ENCODE peak calls at places on chromosomes 4 and X, in four cellular contexts. O is GM23338, Q is AG09319, L is GM10248. J is an unnamed sample.

GRCh38 chr4:155248002-155248896 is 39.8 kb downstream of the NPY2R start:
- DNase-seq in Q (no peak), L (no peak), O (peak), J (no peak)

GRCh38 chrX:68989865-68990606 is 161.2 kb downstream of the EFNB1 start:
- DNase-seq in L (no peak), O (peak), Q (peak), J (no peak)

GRCh38 chr4:3193531-3194203 is 55.3 kb upstream of the MSANTD1 start:
- DNase-seq in L (no peak), O (no peak), Q (no peak), J (no peak)

GRCh38 chr4:139530833-139531427 is 25.1 kb downstream of the SETD7 start:
- DNase-seq in O (peak), Q (no peak), L (peak), J (peak)

GRCh38 chrX:107825698-107826285 is at the start of gene MID2:
- DNase-seq in L (peak), Q (no peak), O (peak), J (peak)

GRCh38 chr4:38572798-38573197 is 91.2 kb upstream of the KLF3 start:
- DNase-seq in L (no peak), Q (no peak), O (no peak), J (no peak)

GRCh38 chr4:77777135-77777777 is 41.9 kb downstream of the CNOT6L start:
- DNase-seq in L (no peak), O (no peak), Q (no peak), J (no peak)

GRCh38 chr4:136893638-136894037 is 638.7 kb downstream of the PCDH18 start:
- DNase-seq in Q (no peak), L (no peak), O (no peak), J (no peak)

GRCh38 chr4:73416423-73417087 is 12.5 kb downstream of the ALB start:
- DNase-seq in O (no peak), L (no peak), Q (no peak), J (no peak)

GRCh38 chrX:110182362-110182761 is 135.5 kb downstream of the AMMECR1 start:
- DNase-seq in Q (no peak), L (no peak), O (no peak), J (no peak)

GRCh38 chr4:185473247-185473646 is 1.7 kb upstream of the CCDC110 start:
- DNase-seq in L (no peak), Q (no peak), O (no peak), J (no peak)

GRCh38 chrX:7316887-7317286 is 168.9 kb upstream of the PUDP start:
- DNase-seq in O (no peak), Q (peak), L (no peak), J (no peak)

GRCh38 chrX:119147486-119147885 is 19.9 kb upstream of the KIAA1210 start:
- DNase-seq in L (no peak), O (no peak), Q (no peak), J (no peak)

GRCh38 chrX:135089126-135089525 is 31.2 kb downstream of the ETDB start:
- DNase-seq in Q (no peak), L (no peak), O (no peak), J (no peak)

GRCh38 chr4:145196747-145197146 is 16.4 kb upstream of the OTUD4 start:
- DNase-seq in L (no peak), O (no peak), Q (no peak), J (no peak)

GRCh38 chr4:120731561-120731960 is 191.0 kb downstream of the PRDM5 start:
- DNase-seq in Q (peak), O (no peak), L (no peak), J (peak)

GRCh38 chrX:9738146-9738545 is 27.5 kb downstream of the GPR143 start:
- DNase-seq in Q (no peak), O (no peak), L (no peak), J (no peak)

GRCh38 chr4:156672492-156672891 is 299.1 kb downstream of the PDGFC start:
- DNase-seq in L (no peak), O (no peak), Q (no peak), J (no peak)

GRCh38 chr4:98148856-98149255 is 5.6 kb upstream of the STPG2 start:
- DNase-seq in Q (no peak), L (no peak), O (no peak), J (no peak)

GRCh38 chr4:145473203-145473602 is 8.4 kb upstream of the SMAD1 start:
- DNase-seq in O (no peak), Q (no peak), L (no peak), J (no peak)

GRCh38 chrX:24448762-24449161 is 16.3 kb upstream of the PDK3 start:
- DNase-seq in O (no peak), L (no peak), Q (no peak), J (no peak)

GRCh38 chr4:135485371-135485770 is 1283.8 kb upstream of the PABPC4L start:
- DNase-seq in L (no peak), Q (no peak), O (no peak), J (no peak)

GRCh38 chr4:156762851-156763250 is 208.7 kb downstream of the PDGFC start:
- DNase-seq in L (no peak), Q (no peak), O (no peak), J (no peak)

GRCh38 chr4:40245794-40246546 is 49.1 kb downstream of the RHOH start:
- DNase-seq in O (peak), Q (no peak), L (no peak), J (no peak)

GRCh38 chrX:103730147-103730546 is 19.4 kb downstream of the TMEM31 start:
- DNase-seq in Q (no peak), L (no peak), O (no peak), J (no peak)

GRCh38 chr4:175263537-175263936 is 345.4 kb downstream of the ADAM29 start:
- DNase-seq in O (peak), L (no peak), Q (no peak), J (no peak)

GRCh38 chr4:124946696-124947095 is 234.2 kb upstream of the ANKRD50 start:
- DNase-seq in Q (no peak), L (no peak), O (no peak), J (no peak)

GRCh38 chr4:80074059-80074458 is 1.0 kb upstream of the ANTXR2 start:
- DNase-seq in L (no peak), Q (no peak), O (no peak), J (no peak)

GRCh38 chrX:107448625-107449468 is 605 bp upstream of the FRMPD3 start:
- DNase-seq in O (peak), Q (no peak), L (no peak), J (peak)

GRCh38 chr4:8228319-8229250 is 29.5 kb downstream of the SH3TC1 start:
- DNase-seq in L (peak), O (no peak), Q (peak), J (no peak)

GRCh38 chr4:49044270-49044669 is 58.2 kb downstream of the CWH43 start:
- DNase-seq in L (no peak), Q (no peak), O (no peak), J (no peak)

GRCh38 chr4:54100607-54101189 is 735 bp downstream of the GSX2 start:
- DNase-seq in O (peak), Q (no peak), L (peak), J (no peak)

GRCh38 chr4:112655270-112655669 is 18.3 kb downstream of the LARP7 start:
- DNase-seq in O (no peak), L (no peak), Q (no peak), J (no peak)

GRCh38 chr4:164136181-164136616 is 617.7 kb upstream of the SMIM31 start:
- DNase-seq in L (no peak), O (no peak), Q (no peak), J (no peak)

GRCh38 chr4:157550028-157550427 is 329.5 kb downstream of the GRIA2 start:
- DNase-seq in O (no peak), L (no peak), Q (no peak), J (no peak)

GRCh38 chr4:100177855-100178254 is 12.4 kb downstream of the DDIT4L start:
- DNase-seq in L (no peak), Q (no peak), O (no peak), J (no peak)

GRCh38 chr4:26204249-26204825 is 116.5 kb upstream of the RBPJ start:
- DNase-seq in L (peak), Q (no peak), O (no peak), J (no peak)
- TF ChIP-seq CTCF in L (no peak), Q (no peak), O (no peak), J (no peak)

DNA sequence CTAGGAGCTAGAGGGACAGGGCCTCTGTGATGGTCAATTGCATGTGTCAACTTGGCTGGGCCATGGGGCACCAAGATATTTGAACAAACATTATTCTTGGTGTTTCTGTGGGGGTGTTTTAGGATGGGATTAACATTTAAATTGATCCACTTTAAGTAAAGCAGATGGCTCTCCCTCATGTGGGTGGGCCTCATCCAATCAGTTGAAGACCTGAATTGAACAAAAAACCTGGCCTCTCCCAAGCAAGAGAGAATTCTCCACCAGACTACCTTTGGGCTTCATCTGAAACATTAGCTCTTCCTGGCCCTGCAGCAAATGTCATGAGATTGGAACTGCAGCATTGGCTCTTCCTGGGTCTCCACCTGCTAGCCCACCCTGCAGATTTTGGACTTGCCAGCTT is 207.1 kb upstream of the ATP6AP2 start:
- DNase-seq in Q (no peak), L (no peak), O (no peak), J (no peak)
- TF ChIP-seq CTCF in Q (no peak), L (no peak), O (no peak), J (no peak)

GRCh38 chr4:152369203-152369902 is 166.5 kb downstream of the FBXW7 start:
- DNase-seq in L (no peak), O (no peak), Q (no peak), J (no peak)

GRCh38 chr4:152374606-152375285 is 161.1 kb downstream of the FBXW7 start:
- DNase-seq in L (no peak), O (no peak), Q (no peak), J (no peak)

GRCh38 chr4:152374153-152374552 is 161.7 kb downstream of the FBXW7 start:
- DNase-seq in L (no peak), O (no peak), Q (no peak), J (no peak)

GRCh38 chr4:152372444-152372843 is 163.4 kb downstream of the FBXW7 start:
- DNase-seq in L (no peak), Q (no peak), O (no peak), J (no peak)

GRCh38 chr4:152369903-152370296 is 166.0 kb downstream of the FBXW7 start:
- DNase-seq in O (no peak), Q (no peak), L (no peak), J (no peak)
- TF ChIP-seq CTCF in O (peak), Q (peak), L (no peak), J (no peak)

GRCh38 chr4:168183717-168184571 is 91.6 kb downstream of the ANXA10 start:
- DNase-seq in O (peak), Q (peak), L (peak), J (no peak)
- TF ChIP-seq CTCF in O (peak), Q (peak), L (peak), J (peak)

J was measured in endothelial cell.